ENCODE peak calls at places on chromosomes 5 and 9, in six cellular contexts. U is stomach; H is thoracic aorta; K is CD4-positive, alpha-beta T cell; E is breast epithelium; R is WTC11. T is an unnamed sample.

GRCh38 chr5:148966348-148966747 is 96.5 kb downstream of the SH3TC2 start:
- DNase-seq in U (no peak), H (no peak), K (no peak), E (no peak), R (no peak), T (no peak)

GRCh38 chr9:4491621-4491975 is 1.3 kb downstream of the SLC1A1 start:
- DNase-seq in U (peak; percentile 31), H (no peak), K (no peak), E (no peak), R (peak; percentile 68), T (no peak)

GRCh38 chr5:122153230-122153629 is 23.9 kb downstream of the ZNF474 start:
- DNase-seq in U (no peak), H (no peak), K (no peak), E (no peak), R (no peak), T (no peak)

GRCh38 chr5:28862860-28863196 is 1824.4 kb upstream of the CDH9 start:
- DNase-seq in U (no peak), H (no peak), K (no peak), E (no peak), R (no peak), T (no peak)

GRCh38 chr5:128111818-128112448 is 28.4 kb downstream of the SLC12A2 start:
- DNase-seq in U (no peak), H (no peak), K (no peak), E (no peak), R (no peak), T (no peak)

GRCh38 chr5:80967500-80968181 is 7.5 kb downstream of the RASGRF2 start:
- DNase-seq in U (no peak), H (no peak), K (no peak), E (no peak), R (no peak), T (no peak)

GRCh38 chr5:172778223-172778814 is 7.3 kb upstream of the DUSP1 start:
- DNase-seq in U (peak; percentile 56), H (no peak), K (no peak), E (no peak), R (no peak), T (peak; percentile 38)

GRCh38 chr5:38467353-38468040 is 88.9 kb downstream of the LIFR start:
- DNase-seq in U (peak; percentile 38), H (peak; percentile 64), K (no peak), E (no peak), R (no peak), T (no peak)

GRCh38 chr9:98931543-98931942 is 12.2 kb upstream of the COL15A1 start:
- DNase-seq in U (no peak), H (no peak), K (no peak), E (no peak), R (no peak), T (no peak)

GRCh38 chr5:52356311-52356918 is 431.3 kb upstream of the ITGA1 start:
- DNase-seq in U (no peak), H (no peak), K (no peak), E (no peak), R (no peak), T (no peak)
- TF ChIP-seq CTCF in U (no peak), H (no peak), K (no peak), E (peak; percentile 25), R (peak; percentile 47), T (no peak)

DNA sequence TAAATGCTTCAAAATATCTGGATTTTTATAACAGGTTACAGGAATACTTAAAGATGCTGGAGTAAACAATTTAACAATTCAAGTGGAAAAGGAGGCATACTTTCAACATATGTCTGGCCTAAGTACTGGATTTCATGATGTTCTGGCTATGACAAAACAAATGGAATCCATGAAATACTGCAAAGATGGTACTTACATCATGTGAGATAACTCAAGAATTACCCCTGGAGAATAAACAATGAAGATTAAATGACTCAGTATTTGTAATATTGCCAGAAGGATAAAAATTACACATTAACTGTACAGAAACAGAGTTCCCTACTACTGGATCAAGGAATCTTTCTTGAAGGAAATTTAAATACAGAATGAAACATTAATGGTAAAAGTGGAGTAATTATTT is 35.6 kb downstream of the SLC30A5 start:
- DNase-seq in U (no peak), H (no peak), K (no peak), E (no peak), R (no peak), T (no peak)
- TF ChIP-seq CTCF in U (no peak), H (no peak), K (no peak), E (no peak), R (no peak), T (no peak)

GRCh38 chr5:16464664-16465543 is 696 bp downstream of the ZNF622 start:
- DNase-seq in U (no peak), H (no peak), K (no peak), E (no peak), R (no peak), T (no peak)
- TF ChIP-seq CTCF in U (no peak), H (no peak), K (no peak), E (no peak), R (no peak), T (no peak)

DNA sequence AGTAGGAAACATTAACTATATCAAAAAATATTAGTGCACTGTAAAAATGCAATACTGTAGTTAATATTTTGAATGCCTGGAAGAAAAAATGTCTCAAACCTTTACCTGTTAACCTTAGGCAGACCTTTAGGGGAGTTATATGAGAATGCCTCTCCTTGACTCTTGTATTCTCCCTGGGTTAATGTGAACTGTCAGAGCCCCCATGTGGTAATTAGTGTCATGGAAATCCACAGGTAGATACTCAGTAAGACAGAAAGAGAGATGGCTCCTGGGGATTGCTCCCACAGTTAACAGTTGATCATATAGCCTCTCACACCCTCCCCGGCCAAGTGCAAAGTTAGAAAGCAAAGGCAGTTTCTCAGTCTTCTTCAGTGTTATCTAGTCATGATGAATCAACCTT is 742.8 kb downstream of the NR2F1-AS1 start:
- DNase-seq in U (no peak), H (no peak), K (no peak), E (no peak), R (no peak), T (no peak)
- TF ChIP-seq CTCF in U (no peak), H (no peak), K (no peak), E (no peak), R (no peak), T (no peak)

T was measured in omental fat pad.